ENCODE peak calls at places on chromosomes 11 and 22, in four cellular contexts. I, T, V and E are unnamed samples.

GRCh38 chr11:108635106-108635505 is 29.8 kb upstream of the DDX10 start:
- DNase-seq in I (no peak), T (no peak), V (no peak), E (peak; percentile 29)

GRCh38 chr11:16356057-16356750 is at the start of gene SOX6:
- DNase-seq in T (no peak), I (no peak), V (peak; percentile 9), E (no peak)

GRCh38 chr11:78801161-78801884 is 226.7 kb upstream of the NARS2 start:
- DNase-seq in T (no peak), I (peak; percentile 96), V (no peak), E (peak; percentile 81)

GRCh38 chr11:7473702-7474101 is 11.6 kb upstream of the OLFML1 start:
- DNase-seq in V (no peak), T (no peak), I (no peak), E (no peak)

GRCh38 chr11:95339554-95339953 is 108.6 kb upstream of the SESN3 start:
- DNase-seq in T (no peak), I (peak; percentile 18), V (no peak), E (no peak)

GRCh38 chr22:40175571-40176105 is 2.1 kb upstream of the TNRC6B start:
- DNase-seq in I (no peak), T (no peak), V (no peak), E (no peak)

GRCh38 chr22:46031561-46031960 is 54.6 kb upstream of the WNT7B start:
- DNase-seq in I (no peak), V (no peak), T (no peak), E (no peak)

GRCh38 chr11:73838443-73839122 is 38.1 kb downstream of the COA4 start:
- DNase-seq in I (no peak), V (peak; percentile 74), T (no peak), E (peak; percentile 52)

GRCh38 chr22:49667236-49667635 is 160.4 kb downstream of the BRD1 start:
- DNase-seq in V (no peak), T (no peak), I (no peak), E (no peak)

GRCh38 chr11:111177037-111177988 is 68.2 kb upstream of the POU2AF2 start:
- DNase-seq in I (no peak), T (peak; percentile 57), V (no peak), E (no peak)

GRCh38 chr11:92954003-92954402 is 15.4 kb upstream of the MTNR1B start:
- DNase-seq in T (no peak), I (no peak), V (no peak), E (no peak)

GRCh38 chr11:70185348-70186055 is 17.6 kb upstream of the FADD start:
- DNase-seq in I (no peak), T (no peak), V (no peak), E (no peak)

GRCh38 chr11:350723-351255 is 18.5 kb upstream of the B4GALNT4 start:
- DNase-seq in T (no peak), V (no peak), I (no peak), E (no peak)

GRCh38 chr11:67441082-67441683 is 2.1 kb downstream of the CORO1B start:
- DNase-seq in T (no peak), V (no peak), I (no peak), E (no peak)

GRCh38 chr11:3614742-3615171 is 27.0 kb downstream of the ART5 start:
- DNase-seq in I (no peak), V (no peak), T (peak; percentile 67), E (no peak)

GRCh38 chr11:118609380-118610219 is 2.2 kb downstream of the PHLDB1 start:
- DNase-seq in I (peak; percentile 49), T (no peak), V (no peak), E (no peak)

GRCh38 chr11:85316967-85317366 is 310.2 kb downstream of the DLG2 start:
- DNase-seq in V (no peak), I (no peak), T (peak; percentile 26), E (no peak)